ENCODE peak calls at places on chromosomes 12 and 14, in six cellular contexts. V is mammary epithelial cell, U is neural progenitor cell, Z is PC-3, J is GM23248, B is fibroblast of lung. H is an unnamed sample. For H3K4me1 and H3K36me3, the result is how much of the 10 kb centered on the place peaks cover.

GRCh38 chr12:104722541-104723534 is 235.3 kb downstream of the SLC41A2 start:
- DNase-seq in V (no peak), U (peak), Z (no peak), J (no peak), B (no peak), H (no peak)

GRCh38 chr12:53093777-53094393 is 3.6 kb upstream of the IGFBP6 start:
- DNase-seq in V (no peak), U (no peak), Z (no peak), J (no peak), B (no peak), H (no peak)

GRCh38 chr12:98156697-98157096 is 358.7 kb upstream of the TMPO start:
- DNase-seq in V (no peak), U (no peak), Z (no peak), J (no peak), B (no peak), H (no peak)

GRCh38 chr12:27780612-27781408 is 774 bp upstream of the MANSC4 start:
- DNase-seq in V (peak), U (peak), Z (peak), J (peak), B (peak), H (peak)

GRCh38 chr12:57626929-57627445 is 6.0 kb downstream of the B4GALNT1 start:
- DNase-seq in V (no peak), U (no peak), Z (no peak), J (no peak), B (no peak), H (no peak)

GRCh38 chr12:26056335-26056734 is 68.5 kb downstream of the BHLHE41 start:
- DNase-seq in V (peak), U (no peak), Z (peak), J (peak), B (peak), H (no peak)

GRCh38 chr12:63968685-63969084 is 124.2 kb downstream of the SRGAP1 start:
- DNase-seq in V (no peak), U (no peak), Z (no peak), J (no peak), B (no peak), H (no peak)

GRCh38 chr12:124694250-124694649 is 126.8 kb upstream of the NCOR2 start:
- DNase-seq in V (no peak), U (no peak), Z (no peak), J (no peak), B (no peak), H (no peak)

GRCh38 chr12:32918890-32919791 is 22.6 kb upstream of the PKP2 start:
- DNase-seq in V (peak), U (peak), Z (peak), J (peak), B (peak), H (peak)

GRCh38 chr12:123003257-123003656 is 22.8 kb downstream of the ARL6IP4 start:
- DNase-seq in V (no peak), U (no peak), Z (no peak), J (no peak), B (no peak), H (no peak)

GRCh38 chr14:104977681-104978647 is at the start of gene AHNAK2:
- DNase-seq in V (peak), U (peak), Z (peak), J (peak), B (peak), H (peak)

GRCh38 chr14:98963610-98964009 is 308.4 kb downstream of the BCL11B start:
- DNase-seq in V (no peak), U (no peak), Z (no peak), J (no peak), B (no peak), H (peak)

GRCh38 chr14:91164676-91165075 is 50.8 kb downstream of the DGLUCY start:
- DNase-seq in V (peak), U (no peak), Z (peak), J (peak), B (no peak), H (no peak)

GRCh38 chr14:91167380-91167770 is 53.5 kb downstream of the DGLUCY start:
- DNase-seq in V (no peak), U (no peak), Z (no peak), J (no peak), B (no peak), H (no peak)

GRCh38 chr14:91159906-91160305 is 46.0 kb downstream of the DGLUCY start:
- DNase-seq in V (no peak), U (no peak), Z (no peak), J (no peak), B (no peak), H (no peak)

GRCh38 chr14:91159182-91159581 is 45.3 kb downstream of the DGLUCY start:
- DNase-seq in V (no peak), U (no peak), Z (no peak), J (no peak), B (no peak), H (no peak)

GRCh38 chr14:91163316-91163715 is 49.4 kb downstream of the DGLUCY start:
- DNase-seq in V (no peak), U (no peak), Z (no peak), J (no peak), B (no peak), H (no peak)
- H3K4me1 ChIP-seq in V (under half), U (under half), Z (under half), J (under half), B (under half), H (under half)

GRCh38 chr14:58873228-58873953 is 235.6 kb downstream of the DACT1 start:
- DNase-seq in V (no peak), U (no peak), Z (no peak), J (no peak), B (no peak), H (no peak)

GRCh38 chr14:58875613-58876012 is 237.9 kb downstream of the DACT1 start:
- DNase-seq in V (no peak), U (no peak), Z (no peak), J (no peak), B (no peak), H (no peak)

GRCh38 chr14:58876613-58877012 is 238.9 kb downstream of the DACT1 start:
- DNase-seq in V (no peak), U (no peak), Z (no peak), J (peak), B (peak), H (no peak)

GRCh38 chr14:58866386-58866785 is 228.6 kb downstream of the DACT1 start:
- DNase-seq in V (no peak), U (no peak), Z (no peak), J (peak), B (no peak), H (no peak)

GRCh38 chr14:58871972-58872530 is 234.3 kb downstream of the DACT1 start:
- DNase-seq in V (no peak), U (no peak), Z (peak), J (peak), B (peak), H (no peak)
- H3K9ac ChIP-seq in V (no peak), U (no peak), Z (no peak), J (no peak), B (no peak), H (no peak)

GRCh38 chr12:46244997-46245396 is 23.8 kb downstream of the SLC38A1 start:
- DNase-seq in V (no peak), U (no peak), Z (no peak), J (no peak), B (no peak), H (no peak)

GRCh38 chr12:46237381-46238045 is 31.3 kb downstream of the SLC38A1 start:
- DNase-seq in V (no peak), U (no peak), Z (no peak), J (no peak), B (no peak), H (no peak)

GRCh38 chr12:46242569-46242968 is 26.3 kb downstream of the SLC38A1 start:
- DNase-seq in V (no peak), U (no peak), Z (no peak), J (no peak), B (no peak), H (no peak)

GRCh38 chr12:46244273-46244672 is 24.6 kb downstream of the SLC38A1 start:
- DNase-seq in V (no peak), U (no peak), Z (no peak), J (no peak), B (no peak), H (no peak)

DNA sequence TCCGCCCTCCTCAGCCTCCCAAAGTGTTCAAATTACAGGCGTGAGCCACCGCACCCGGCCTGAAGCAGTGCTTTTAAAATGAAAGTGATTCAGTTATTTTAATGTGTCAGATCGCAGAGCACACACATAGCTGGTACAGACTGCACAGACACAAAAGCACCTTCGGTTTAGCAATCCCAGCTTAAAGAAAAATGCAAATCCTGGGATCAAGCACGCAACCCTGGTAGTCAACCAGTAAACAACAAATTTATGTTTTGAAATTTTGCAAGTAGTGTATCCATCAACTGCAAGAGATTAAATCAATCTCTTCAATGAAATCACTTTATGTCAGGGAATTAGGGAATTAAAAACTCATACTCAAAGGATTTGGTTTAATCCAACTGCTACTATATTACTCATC is 28.4 kb downstream of the SLC38A1 start:
- DNase-seq in V (no peak), U (no peak), Z (no peak), J (no peak), B (no peak), H (no peak)
- H3K36me3 ChIP-seq in V (under half), U (under half), Z (half or more), J (under half), B (under half), H (half or more)

DNA sequence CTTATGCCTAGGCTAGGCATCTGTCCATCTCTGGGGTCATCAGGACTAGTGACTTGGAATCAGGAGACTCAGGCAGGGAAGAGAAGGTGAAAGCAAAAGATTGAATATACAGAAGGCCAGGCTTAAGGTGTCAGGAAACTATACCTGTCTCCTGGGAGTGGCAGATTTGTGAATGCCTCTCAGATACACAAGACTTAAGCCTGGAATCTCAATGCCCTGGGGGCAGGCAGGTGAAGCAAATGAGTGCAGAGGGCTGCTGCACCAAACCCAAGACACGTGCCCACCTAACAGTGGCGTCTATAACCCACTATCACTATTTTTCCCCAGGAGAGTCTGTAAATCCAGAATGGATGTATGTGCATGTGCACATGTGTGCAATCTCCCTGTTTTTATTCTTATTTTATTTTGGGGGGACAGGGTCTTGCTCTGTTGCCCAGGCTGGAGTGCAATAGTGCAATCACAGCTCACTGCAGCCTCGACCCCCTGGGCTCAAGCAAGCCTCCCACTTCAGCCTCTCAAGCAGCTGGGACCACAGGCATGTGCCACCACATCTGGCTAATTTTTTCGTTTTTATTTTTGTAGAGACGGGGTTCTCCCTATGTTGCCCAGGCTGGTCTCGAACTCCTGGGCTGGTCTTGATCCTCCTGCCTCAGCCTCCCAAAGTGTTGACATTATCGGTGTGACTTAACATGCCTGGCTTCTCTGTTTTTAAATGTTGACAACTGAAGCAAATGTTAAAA is 31.9 kb upstream of the FOS start:
- DNase-seq in V (no peak), U (no peak), Z (no peak), J (no peak), B (no peak), H (no peak)
- H3K4me1 ChIP-seq in V (under half), U (under half), Z (under half), J (under half), B (under half), H (under half)

DNA sequence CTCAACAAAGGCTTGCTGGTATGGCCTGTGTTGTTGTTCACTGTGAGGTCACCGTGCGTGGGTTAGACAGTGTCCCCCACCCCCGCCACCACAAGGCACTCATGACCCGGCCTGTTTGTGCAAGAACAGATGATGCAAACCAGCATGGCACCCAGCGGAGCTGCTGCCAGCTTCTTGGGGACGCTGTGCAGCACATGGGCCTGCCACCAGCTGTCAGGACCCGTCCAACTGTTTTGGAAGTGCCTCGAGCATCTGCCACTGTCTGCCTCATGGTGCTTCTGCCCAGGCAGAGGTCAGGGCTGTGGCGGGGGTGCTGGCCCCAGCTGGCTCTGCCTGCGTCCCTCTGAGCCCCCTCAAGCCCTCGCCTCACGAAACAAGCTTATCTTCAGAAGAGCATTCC is 1.5 kb downstream of the ASB2 start:
- DNase-seq in V (no peak), U (no peak), Z (no peak), J (no peak), B (no peak), H (no peak)
- H3K9ac ChIP-seq in V (no peak), U (no peak), Z (no peak), J (no peak), B (no peak), H (no peak)

GRCh38 chr12:109581856-109582255 is 8.3 kb downstream of the MVK start:
- DNase-seq in V (peak), U (no peak), Z (no peak), J (peak), B (peak), H (no peak)

GRCh38 chr12:109586385-109587296 is 13.0 kb downstream of the MVK start:
- DNase-seq in V (no peak), U (peak), Z (no peak), J (no peak), B (no peak), H (no peak)

GRCh38 chr12:109582636-109583035 is 9.0 kb downstream of the MVK start:
- DNase-seq in V (peak), U (peak), Z (peak), J (no peak), B (no peak), H (peak)

GRCh38 chr12:109581334-109581691 is 7.7 kb downstream of the MVK start:
- DNase-seq in V (no peak), U (no peak), Z (no peak), J (no peak), B (no peak), H (no peak)

DNA sequence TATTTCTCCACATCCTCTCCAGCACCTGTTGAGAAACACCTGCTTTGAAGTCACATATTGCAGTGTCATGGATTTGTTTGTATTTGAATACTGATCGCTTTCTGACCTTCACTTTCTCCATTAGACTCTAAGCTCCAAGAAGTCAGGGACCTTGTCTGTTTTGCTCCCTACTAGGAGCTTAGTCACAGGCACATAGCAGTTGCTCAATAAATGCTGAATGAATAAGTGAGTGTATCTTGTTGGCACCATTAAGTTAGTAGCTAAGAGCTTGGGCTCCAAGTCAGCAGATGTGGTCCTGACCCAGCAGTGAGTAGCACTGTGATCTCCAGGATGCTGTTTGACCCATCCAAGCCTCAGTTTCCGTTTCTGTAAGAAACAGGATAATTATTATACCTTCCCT is 10.1 kb downstream of the MVK start:
- DNase-seq in V (no peak), U (no peak), Z (no peak), J (peak), B (no peak), H (no peak)
- H3K36me3 ChIP-seq in V (under half), U (under half), Z (under half), J (under half), B (under half), H (half or more)

GRCh38 chr12:10065241-10065640 is 33.5 kb downstream of the CLEC1A start:
- DNase-seq in V (peak), U (no peak), Z (no peak), J (no peak), B (no peak), H (no peak)

GRCh38 chr12:10067942-10068341 is 30.8 kb downstream of the CLEC1A start:
- DNase-seq in V (peak), U (no peak), Z (no peak), J (no peak), B (no peak), H (no peak)

GRCh38 chr12:10069099-10069498 is 29.7 kb downstream of the CLEC1A start:
- DNase-seq in V (no peak), U (no peak), Z (no peak), J (peak), B (peak), H (no peak)

GRCh38 chr12:10068634-10069033 is 30.2 kb downstream of the CLEC1A start:
- DNase-seq in V (no peak), U (no peak), Z (no peak), J (peak), B (no peak), H (no peak)

GRCh38 chr12:10067259-10067658 is 31.5 kb downstream of the CLEC1A start:
- DNase-seq in V (no peak), U (no peak), Z (peak), J (no peak), B (no peak), H (no peak)
- H3K4me1 ChIP-seq in V (under half), U (under half), Z (under half), J (under half), B (under half), H (under half)

GRCh38 chr14:75091251-75091650 is 21.8 kb downstream of the ZC2HC1C start:
- DNase-seq in V (no peak), U (peak), Z (no peak), J (no peak), B (no peak), H (no peak)

GRCh38 chr14:75095690-75096089 is 26.2 kb downstream of the ZC2HC1C start:
- DNase-seq in V (no peak), U (no peak), Z (no peak), J (no peak), B (no peak), H (no peak)

GRCh38 chr14:75090353-75090752 is 20.9 kb downstream of the ZC2HC1C start:
- DNase-seq in V (no peak), U (no peak), Z (no peak), J (peak), B (peak), H (no peak)

GRCh38 chr14:75094896-75095295 is 25.5 kb downstream of the ZC2HC1C start:
- DNase-seq in V (no peak), U (no peak), Z (no peak), J (peak), B (no peak), H (no peak)

GRCh38 chr14:75092698-75093097 is 23.3 kb downstream of the ZC2HC1C start:
- DNase-seq in V (no peak), U (peak), Z (no peak), J (no peak), B (no peak), H (no peak)
- H3K9ac ChIP-seq in V (no peak), U (no peak), Z (no peak), J (no peak), B (no peak), H (no peak)

GRCh38 chr14:21262410-21262809 is 6.8 kb downstream of the HNRNPC start:
- DNase-seq in V (no peak), U (no peak), Z (no peak), J (no peak), B (no peak), H (no peak)

GRCh38 chr14:21264025-21264801 is 5.0 kb downstream of the HNRNPC start:
- DNase-seq in V (peak), U (no peak), Z (peak), J (peak), B (peak), H (no peak)

GRCh38 chr14:21258889-21259787 is 10.1 kb downstream of the HNRNPC start:
- DNase-seq in V (no peak), U (no peak), Z (no peak), J (no peak), B (no peak), H (no peak)

GRCh38 chr14:21263284-21264024 is 5.8 kb downstream of the HNRNPC start:
- DNase-seq in V (no peak), U (no peak), Z (no peak), J (peak), B (peak), H (no peak)

DNA sequence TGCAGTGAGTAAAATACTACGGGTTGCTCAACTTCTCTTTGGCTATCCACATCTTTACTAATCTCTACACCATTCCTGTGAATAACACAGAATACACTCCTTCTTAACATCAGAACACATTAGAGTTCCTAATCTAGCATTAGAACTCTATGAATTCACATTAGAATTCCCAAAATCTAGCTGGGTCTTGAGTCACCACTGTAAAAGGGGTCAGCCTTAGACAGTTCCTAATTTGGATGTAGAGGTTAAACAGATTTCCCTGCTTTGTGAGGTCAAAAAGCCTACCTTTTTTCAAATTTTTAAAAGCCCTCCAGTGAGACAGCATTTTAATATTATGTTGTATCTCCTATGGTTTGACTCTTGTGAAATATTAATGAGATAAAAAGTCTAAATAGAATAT is 7.4 kb downstream of the HNRNPC start:
- DNase-seq in V (no peak), U (no peak), Z (no peak), J (no peak), B (no peak), H (no peak)
- H3K36me3 ChIP-seq in V (under half), U (under half), Z (half or more), J (half or more), B (under half), H (half or more)

DNA sequence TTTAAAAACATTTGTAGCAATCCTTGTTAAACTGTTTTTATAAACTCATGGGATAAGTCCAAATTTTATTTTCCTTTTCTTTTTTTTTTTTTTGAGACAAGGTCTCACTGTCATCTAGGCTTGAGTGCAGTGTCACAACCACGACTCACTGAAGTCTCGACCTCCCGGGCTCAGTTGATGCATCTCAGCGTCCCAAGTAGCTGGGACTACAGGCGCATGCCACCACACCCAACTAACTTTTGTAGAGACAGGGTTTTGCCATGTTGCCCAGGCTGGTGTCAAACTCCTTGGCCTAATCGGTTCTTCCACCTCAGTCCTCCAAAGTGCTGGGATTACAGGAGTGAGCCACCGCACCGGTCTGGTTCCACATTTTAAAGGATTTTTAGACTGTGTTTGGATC is 9.8 kb downstream of the RAP1B start:
- DNase-seq in V (no peak), U (no peak), Z (no peak), J (no peak), B (no peak), H (no peak)
- H3K4me1 ChIP-seq in V (under half), U (under half), Z (under half), J (half or more), B (under half), H (under half)